ENCODE peak calls at places on chromosome 2, in seven cellular contexts. One of them, this sample, is unnamed.

GRCh38 chr2:127599211-127599610 is 46.7 kb upstream of the GPR17 start:
- DNase-seq in brain pericyte: no peak
- DNase-seq in endothelial cell: no peak
- DNase-seq in stimulated activated CD4-positive, alpha-beta T cell treated with anti-CD3 and anti-CD28 coated beads, Interleukin-1b, Interleukin-23, amount 100 ng/mL, for 1 hour: no peak
- DNase-seq in HFF-Myc: no peak
- DNase-seq in brain microvascular endothelial cell: no peak
- DNase-seq in T-helper 17 cell: no peak
- DNase-seq in this sample: no peak

GRCh38 chr2:223585691-223586090 is 16.5 kb downstream of the SCG2 start:
- DNase-seq in brain pericyte: no peak
- DNase-seq in endothelial cell: no peak
- DNase-seq in stimulated activated CD4-positive, alpha-beta T cell treated with anti-CD3 and anti-CD28 coated beads, Interleukin-1b, Interleukin-23, amount 100 ng/mL, for 1 hour: no peak
- DNase-seq in HFF-Myc: no peak
- DNase-seq in brain microvascular endothelial cell: peak; percentile 82
- DNase-seq in T-helper 17 cell: no peak
- DNase-seq in this sample: no peak

GRCh38 chr2:237156131-237156856 is 70.6 kb downstream of the COPS8 start:
- DNase-seq in brain pericyte: peak; percentile 89
- DNase-seq in endothelial cell: no peak
- DNase-seq in stimulated activated CD4-positive, alpha-beta T cell treated with anti-CD3 and anti-CD28 coated beads, Interleukin-1b, Interleukin-23, amount 100 ng/mL, for 1 hour: no peak
- DNase-seq in HFF-Myc: no peak
- DNase-seq in brain microvascular endothelial cell: peak; percentile 83
- DNase-seq in T-helper 17 cell: no peak
- DNase-seq in this sample: no peak

GRCh38 chr2:162196611-162197010 is 44.6 kb upstream of the GCG start:
- DNase-seq in brain pericyte: no peak
- DNase-seq in endothelial cell: no peak
- DNase-seq in stimulated activated CD4-positive, alpha-beta T cell treated with anti-CD3 and anti-CD28 coated beads, Interleukin-1b, Interleukin-23, amount 100 ng/mL, for 1 hour: no peak
- DNase-seq in HFF-Myc: no peak
- DNase-seq in brain microvascular endothelial cell: peak; percentile 64
- DNase-seq in T-helper 17 cell: no peak
- DNase-seq in this sample: no peak

GRCh38 chr2:116537811-116538210 is 1276.7 kb upstream of the DDX18 start:
- DNase-seq in brain pericyte: no peak
- DNase-seq in endothelial cell: no peak
- DNase-seq in stimulated activated CD4-positive, alpha-beta T cell treated with anti-CD3 and anti-CD28 coated beads, Interleukin-1b, Interleukin-23, amount 100 ng/mL, for 1 hour: no peak
- DNase-seq in HFF-Myc: no peak
- DNase-seq in brain microvascular endothelial cell: no peak
- DNase-seq in T-helper 17 cell: no peak
- DNase-seq in this sample: no peak

GRCh38 chr2:79982445-79982844 is 322.1 kb downstream of the LRRTM1 start:
- DNase-seq in brain pericyte: no peak
- DNase-seq in endothelial cell: peak; percentile 67
- DNase-seq in stimulated activated CD4-positive, alpha-beta T cell treated with anti-CD3 and anti-CD28 coated beads, Interleukin-1b, Interleukin-23, amount 100 ng/mL, for 1 hour: no peak
- DNase-seq in HFF-Myc: no peak
- DNase-seq in brain microvascular endothelial cell: no peak
- DNase-seq in T-helper 17 cell: no peak
- DNase-seq in this sample: no peak

GRCh38 chr2:68645523-68645922 is 2.1 kb downstream of the PROKR1 start:
- DNase-seq in brain pericyte: no peak
- DNase-seq in endothelial cell: no peak
- DNase-seq in stimulated activated CD4-positive, alpha-beta T cell treated with anti-CD3 and anti-CD28 coated beads, Interleukin-1b, Interleukin-23, amount 100 ng/mL, for 1 hour: no peak
- DNase-seq in HFF-Myc: no peak
- DNase-seq in brain microvascular endothelial cell: no peak
- DNase-seq in T-helper 17 cell: no peak
- DNase-seq in this sample: no peak

GRCh38 chr2:239227661-239228371 is 173.0 kb downstream of the HDAC4 start:
- DNase-seq in brain pericyte: peak; percentile 38
- DNase-seq in endothelial cell: no peak
- DNase-seq in stimulated activated CD4-positive, alpha-beta T cell treated with anti-CD3 and anti-CD28 coated beads, Interleukin-1b, Interleukin-23, amount 100 ng/mL, for 1 hour: no peak
- DNase-seq in HFF-Myc: no peak
- DNase-seq in brain microvascular endothelial cell: no peak
- DNase-seq in T-helper 17 cell: no peak
- DNase-seq in this sample: no peak

GRCh38 chr2:47029737-47030524 is 114.3 kb upstream of the MCFD2 start:
- DNase-seq in brain pericyte: no peak
- DNase-seq in endothelial cell: no peak
- DNase-seq in stimulated activated CD4-positive, alpha-beta T cell treated with anti-CD3 and anti-CD28 coated beads, Interleukin-1b, Interleukin-23, amount 100 ng/mL, for 1 hour: no peak
- DNase-seq in HFF-Myc: no peak
- DNase-seq in brain microvascular endothelial cell: peak; percentile 18
- DNase-seq in T-helper 17 cell: no peak
- DNase-seq in this sample: no peak

GRCh38 chr2:196925768-196926561 is 542 bp downstream of the PGAP1 start:
- DNase-seq in brain pericyte: no peak
- DNase-seq in endothelial cell: peak; percentile 25
- DNase-seq in stimulated activated CD4-positive, alpha-beta T cell treated with anti-CD3 and anti-CD28 coated beads, Interleukin-1b, Interleukin-23, amount 100 ng/mL, for 1 hour: no peak
- DNase-seq in HFF-Myc: no peak
- DNase-seq in brain microvascular endothelial cell: peak; percentile 20
- DNase-seq in T-helper 17 cell: no peak
- DNase-seq in this sample: no peak

GRCh38 chr2:237714690-237715458 is 83.7 kb upstream of the RBM44 start:
- DNase-seq in brain pericyte: no peak
- DNase-seq in endothelial cell: no peak
- DNase-seq in stimulated activated CD4-positive, alpha-beta T cell treated with anti-CD3 and anti-CD28 coated beads, Interleukin-1b, Interleukin-23, amount 100 ng/mL, for 1 hour: no peak
- DNase-seq in HFF-Myc: no peak
- DNase-seq in brain microvascular endothelial cell: peak; percentile 78
- DNase-seq in T-helper 17 cell: no peak
- DNase-seq in this sample: no peak

GRCh38 chr2:42457011-42457410 is 36.8 kb downstream of the KCNG3 start:
- DNase-seq in brain pericyte: no peak
- DNase-seq in endothelial cell: peak; percentile 15
- DNase-seq in stimulated activated CD4-positive, alpha-beta T cell treated with anti-CD3 and anti-CD28 coated beads, Interleukin-1b, Interleukin-23, amount 100 ng/mL, for 1 hour: no peak
- DNase-seq in HFF-Myc: no peak
- DNase-seq in brain microvascular endothelial cell: no peak
- DNase-seq in T-helper 17 cell: no peak
- DNase-seq in this sample: no peak

GRCh38 chr2:112959109-112959591 is 18.7 kb upstream of the IL36G start:
- DNase-seq in brain pericyte: no peak
- DNase-seq in endothelial cell: peak; percentile 9
- DNase-seq in stimulated activated CD4-positive, alpha-beta T cell treated with anti-CD3 and anti-CD28 coated beads, Interleukin-1b, Interleukin-23, amount 100 ng/mL, for 1 hour: no peak
- DNase-seq in HFF-Myc: no peak
- DNase-seq in brain microvascular endothelial cell: no peak
- DNase-seq in T-helper 17 cell: no peak
- DNase-seq in this sample: no peak

This sample was measured in cerebellar nuclear complex.